ENCODE peak calls at places on chromosomes 3 and 15, in eight cellular contexts. One of them, this sample, is unnamed.

GRCh38 chr3:171585029-171585428 is 124.8 kb upstream of the TNIK start:
- DNase-seq in frontal cortex: no peak
- DNase-seq in ascending aorta: no peak
- DNase-seq in activated naive CD4-positive, alpha-beta T cell treated with anti-CD3 and anti-CD28 coated beads, Interleukin-2, amount 50 U/mL, for 16 hours: no peak
- DNase-seq in lung: no peak
- DNase-seq in HFFc6: no peak
- DNase-seq in NCI-H748 treated with DMSO at 0.1 percent for 48 hours: no peak
- DNase-seq in pons: no peak
- DNase-seq in this sample: no peak

GRCh38 chr3:12286927-12287726 is 1.7 kb upstream of the PPARG start:
- DNase-seq in HFFc6: no peak
- DNase-seq in frontal cortex: no peak
- DNase-seq in NCI-H748 treated with DMSO at 0.1 percent for 48 hours: no peak
- DNase-seq in ascending aorta: peak
- DNase-seq in lung: no peak
- DNase-seq in pons: no peak
- DNase-seq in activated naive CD4-positive, alpha-beta T cell treated with anti-CD3 and anti-CD28 coated beads, Interleukin-2, amount 50 U/mL, for 16 hours: no peak
- DNase-seq in this sample: no peak

GRCh38 chr15:29925227-29926082 is 103.2 kb upstream of the TJP1 start:
- DNase-seq in NCI-H748 treated with DMSO at 0.1 percent for 48 hours: no peak
- DNase-seq in pons: no peak
- DNase-seq in HFFc6: peak
- DNase-seq in activated naive CD4-positive, alpha-beta T cell treated with anti-CD3 and anti-CD28 coated beads, Interleukin-2, amount 50 U/mL, for 16 hours: peak
- DNase-seq in ascending aorta: peak
- DNase-seq in lung: peak
- DNase-seq in frontal cortex: no peak
- DNase-seq in this sample: peak

GRCh38 chr3:125515421-125515820 is 4.6 kb downstream of the SNX4 start:
- DNase-seq in pons: no peak
- DNase-seq in HFFc6: no peak
- DNase-seq in ascending aorta: no peak
- DNase-seq in frontal cortex: no peak
- DNase-seq in activated naive CD4-positive, alpha-beta T cell treated with anti-CD3 and anti-CD28 coated beads, Interleukin-2, amount 50 U/mL, for 16 hours: no peak
- DNase-seq in lung: no peak
- DNase-seq in NCI-H748 treated with DMSO at 0.1 percent for 48 hours: no peak
- DNase-seq in this sample: no peak

GRCh38 chr15:74609938-74610301 is 5.7 kb upstream of the CLK3 start:
- DNase-seq in activated naive CD4-positive, alpha-beta T cell treated with anti-CD3 and anti-CD28 coated beads, Interleukin-2, amount 50 U/mL, for 16 hours: no peak
- DNase-seq in ascending aorta: no peak
- DNase-seq in lung: no peak
- DNase-seq in HFFc6: no peak
- DNase-seq in frontal cortex: no peak
- DNase-seq in pons: no peak
- DNase-seq in NCI-H748 treated with DMSO at 0.1 percent for 48 hours: no peak
- DNase-seq in this sample: no peak

GRCh38 chr15:92574566-92574965 is 81.0 kb downstream of the FAM174B start:
- DNase-seq in HFFc6: no peak
- DNase-seq in frontal cortex: no peak
- DNase-seq in activated naive CD4-positive, alpha-beta T cell treated with anti-CD3 and anti-CD28 coated beads, Interleukin-2, amount 50 U/mL, for 16 hours: no peak
- DNase-seq in ascending aorta: no peak
- DNase-seq in pons: no peak
- DNase-seq in NCI-H748 treated with DMSO at 0.1 percent for 48 hours: no peak
- DNase-seq in lung: no peak
- DNase-seq in this sample: no peak

GRCh38 chr15:78666010-78666409 is 25.0 kb upstream of the CHRNB4 start:
- DNase-seq in pons: no peak
- DNase-seq in frontal cortex: no peak
- DNase-seq in lung: no peak
- DNase-seq in activated naive CD4-positive, alpha-beta T cell treated with anti-CD3 and anti-CD28 coated beads, Interleukin-2, amount 50 U/mL, for 16 hours: no peak
- DNase-seq in HFFc6: no peak
- DNase-seq in ascending aorta: no peak
- DNase-seq in NCI-H748 treated with DMSO at 0.1 percent for 48 hours: no peak
- DNase-seq in this sample: no peak

GRCh38 chr3:41200669-41201021 is 1.3 kb downstream of the CTNNB1 start:
- DNase-seq in frontal cortex: peak
- DNase-seq in pons: peak
- DNase-seq in lung: no peak
- DNase-seq in HFFc6: peak
- DNase-seq in ascending aorta: no peak
- DNase-seq in activated naive CD4-positive, alpha-beta T cell treated with anti-CD3 and anti-CD28 coated beads, Interleukin-2, amount 50 U/mL, for 16 hours: no peak
- DNase-seq in NCI-H748 treated with DMSO at 0.1 percent for 48 hours: no peak
- DNase-seq in this sample: peak

GRCh38 chr15:51338496-51338895 is at the start of gene CYP19A1:
- DNase-seq in ascending aorta: no peak
- DNase-seq in lung: no peak
- DNase-seq in pons: no peak
- DNase-seq in HFFc6: no peak
- DNase-seq in NCI-H748 treated with DMSO at 0.1 percent for 48 hours: no peak
- DNase-seq in activated naive CD4-positive, alpha-beta T cell treated with anti-CD3 and anti-CD28 coated beads, Interleukin-2, amount 50 U/mL, for 16 hours: no peak
- DNase-seq in frontal cortex: no peak
- DNase-seq in this sample: no peak

GRCh38 chr3:189947948-189948723 is 172.6 kb downstream of the P3H2 start:
- DNase-seq in activated naive CD4-positive, alpha-beta T cell treated with anti-CD3 and anti-CD28 coated beads, Interleukin-2, amount 50 U/mL, for 16 hours: no peak
- DNase-seq in pons: no peak
- DNase-seq in frontal cortex: no peak
- DNase-seq in NCI-H748 treated with DMSO at 0.1 percent for 48 hours: peak
- DNase-seq in lung: no peak
- DNase-seq in HFFc6: peak
- DNase-seq in ascending aorta: no peak
- DNase-seq in this sample: no peak

GRCh38 chr3:98917608-98918007 is 16.1 kb upstream of the DCBLD2 start:
- DNase-seq in lung: no peak
- DNase-seq in NCI-H748 treated with DMSO at 0.1 percent for 48 hours: no peak
- DNase-seq in frontal cortex: no peak
- DNase-seq in activated naive CD4-positive, alpha-beta T cell treated with anti-CD3 and anti-CD28 coated beads, Interleukin-2, amount 50 U/mL, for 16 hours: no peak
- DNase-seq in HFFc6: no peak
- DNase-seq in pons: no peak
- DNase-seq in ascending aorta: no peak
- DNase-seq in this sample: no peak

GRCh38 chr3:138063416-138063815 is 52.0 kb downstream of the DZIP1L start:
- DNase-seq in ascending aorta: no peak
- DNase-seq in activated naive CD4-positive, alpha-beta T cell treated with anti-CD3 and anti-CD28 coated beads, Interleukin-2, amount 50 U/mL, for 16 hours: no peak
- DNase-seq in lung: peak
- DNase-seq in pons: no peak
- DNase-seq in HFFc6: no peak
- DNase-seq in NCI-H748 treated with DMSO at 0.1 percent for 48 hours: no peak
- DNase-seq in frontal cortex: no peak
- DNase-seq in this sample: no peak

GRCh38 chr15:90818251-90819210 is 49.9 kb upstream of the FURIN start:
- DNase-seq in NCI-H748 treated with DMSO at 0.1 percent for 48 hours: no peak
- DNase-seq in activated naive CD4-positive, alpha-beta T cell treated with anti-CD3 and anti-CD28 coated beads, Interleukin-2, amount 50 U/mL, for 16 hours: peak
- DNase-seq in frontal cortex: no peak
- DNase-seq in pons: no peak
- DNase-seq in lung: no peak
- DNase-seq in HFFc6: no peak
- DNase-seq in ascending aorta: no peak
- DNase-seq in this sample: no peak

GRCh38 chr15:35014265-35014664 is 26.2 kb upstream of the ZNF770 start:
- DNase-seq in pons: peak
- DNase-seq in frontal cortex: no peak
- DNase-seq in activated naive CD4-positive, alpha-beta T cell treated with anti-CD3 and anti-CD28 coated beads, Interleukin-2, amount 50 U/mL, for 16 hours: no peak
- DNase-seq in ascending aorta: no peak
- DNase-seq in HFFc6: no peak
- DNase-seq in NCI-H748 treated with DMSO at 0.1 percent for 48 hours: no peak
- DNase-seq in lung: no peak
- DNase-seq in this sample: peak

GRCh38 chr3:32325957-32326356 is 65.7 kb upstream of the CMTM7 start:
- DNase-seq in lung: no peak
- DNase-seq in frontal cortex: no peak
- DNase-seq in pons: no peak
- DNase-seq in ascending aorta: no peak
- DNase-seq in HFFc6: no peak
- DNase-seq in activated naive CD4-positive, alpha-beta T cell treated with anti-CD3 and anti-CD28 coated beads, Interleukin-2, amount 50 U/mL, for 16 hours: no peak
- DNase-seq in NCI-H748 treated with DMSO at 0.1 percent for 48 hours: no peak
- DNase-seq in this sample: no peak

GRCh38 chr3:128226794-128227399 is 73.6 kb downstream of the EEFSEC start:
- DNase-seq in pons: peak
- DNase-seq in frontal cortex: no peak
- DNase-seq in ascending aorta: no peak
- DNase-seq in HFFc6: peak
- DNase-seq in lung: no peak
- DNase-seq in activated naive CD4-positive, alpha-beta T cell treated with anti-CD3 and anti-CD28 coated beads, Interleukin-2, amount 50 U/mL, for 16 hours: no peak
- DNase-seq in NCI-H748 treated with DMSO at 0.1 percent for 48 hours: no peak
- DNase-seq in this sample: peak

GRCh38 chr3:143951351-143951971 is 20.2 kb upstream of the DIPK2A start:
- DNase-seq in HFFc6: peak
- DNase-seq in lung: peak
- DNase-seq in pons: peak
- DNase-seq in frontal cortex: no peak
- DNase-seq in NCI-H748 treated with DMSO at 0.1 percent for 48 hours: no peak
- DNase-seq in activated naive CD4-positive, alpha-beta T cell treated with anti-CD3 and anti-CD28 coated beads, Interleukin-2, amount 50 U/mL, for 16 hours: peak
- DNase-seq in ascending aorta: no peak
- DNase-seq in this sample: peak

GRCh38 chr15:99732711-99733267 is 448 bp downstream of the LYSMD4 start:
- DNase-seq in ascending aorta: peak
- DNase-seq in frontal cortex: no peak
- DNase-seq in NCI-H748 treated with DMSO at 0.1 percent for 48 hours: no peak
- DNase-seq in lung: no peak
- DNase-seq in HFFc6: no peak
- DNase-seq in pons: no peak
- DNase-seq in activated naive CD4-positive, alpha-beta T cell treated with anti-CD3 and anti-CD28 coated beads, Interleukin-2, amount 50 U/mL, for 16 hours: peak
- DNase-seq in this sample: no peak

GRCh38 chr3:100033184-100033583 is 81.1 kb downstream of the FILIP1L start:
- DNase-seq in ascending aorta: no peak
- DNase-seq in pons: no peak
- DNase-seq in frontal cortex: no peak
- DNase-seq in activated naive CD4-positive, alpha-beta T cell treated with anti-CD3 and anti-CD28 coated beads, Interleukin-2, amount 50 U/mL, for 16 hours: no peak
- DNase-seq in lung: no peak
- DNase-seq in HFFc6: peak
- DNase-seq in NCI-H748 treated with DMSO at 0.1 percent for 48 hours: no peak
- DNase-seq in this sample: no peak

GRCh38 chr3:5010706-5011554 is 31.7 kb downstream of the BHLHE40 start:
- DNase-seq in frontal cortex: no peak
- DNase-seq in ascending aorta: no peak
- DNase-seq in NCI-H748 treated with DMSO at 0.1 percent for 48 hours: no peak
- DNase-seq in pons: no peak
- DNase-seq in lung: no peak
- DNase-seq in activated naive CD4-positive, alpha-beta T cell treated with anti-CD3 and anti-CD28 coated beads, Interleukin-2, amount 50 U/mL, for 16 hours: no peak
- DNase-seq in HFFc6: no peak
- DNase-seq in this sample: no peak

GRCh38 chr3:58568572-58569286 is 8.5 kb downstream of the FAM107A start:
- DNase-seq in frontal cortex: no peak
- DNase-seq in HFFc6: peak
- DNase-seq in ascending aorta: peak
- DNase-seq in NCI-H748 treated with DMSO at 0.1 percent for 48 hours: peak
- DNase-seq in activated naive CD4-positive, alpha-beta T cell treated with anti-CD3 and anti-CD28 coated beads, Interleukin-2, amount 50 U/mL, for 16 hours: peak
- DNase-seq in pons: peak
- DNase-seq in lung: peak
- DNase-seq in this sample: peak

GRCh38 chr3:115470254-115470653 is 153.1 kb upstream of the GAP43 start:
- DNase-seq in frontal cortex: no peak
- DNase-seq in lung: no peak
- DNase-seq in pons: no peak
- DNase-seq in activated naive CD4-positive, alpha-beta T cell treated with anti-CD3 and anti-CD28 coated beads, Interleukin-2, amount 50 U/mL, for 16 hours: no peak
- DNase-seq in NCI-H748 treated with DMSO at 0.1 percent for 48 hours: peak
- DNase-seq in HFFc6: no peak
- DNase-seq in ascending aorta: no peak
- DNase-seq in this sample: no peak

GRCh38 chr15:63338170-63338569 is 43.5 kb downstream of the CA12 start:
- DNase-seq in pons: no peak
- DNase-seq in ascending aorta: no peak
- DNase-seq in lung: no peak
- DNase-seq in frontal cortex: no peak
- DNase-seq in NCI-H748 treated with DMSO at 0.1 percent for 48 hours: no peak
- DNase-seq in HFFc6: peak
- DNase-seq in activated naive CD4-positive, alpha-beta T cell treated with anti-CD3 and anti-CD28 coated beads, Interleukin-2, amount 50 U/mL, for 16 hours: no peak
- DNase-seq in this sample: no peak

GRCh38 chr3:15390460-15390859 is 36.9 kb downstream of the METTL6 start:
- DNase-seq in lung: no peak
- DNase-seq in frontal cortex: no peak
- DNase-seq in pons: no peak
- DNase-seq in HFFc6: no peak
- DNase-seq in ascending aorta: no peak
- DNase-seq in activated naive CD4-positive, alpha-beta T cell treated with anti-CD3 and anti-CD28 coated beads, Interleukin-2, amount 50 U/mL, for 16 hours: no peak
- DNase-seq in NCI-H748 treated with DMSO at 0.1 percent for 48 hours: no peak
- DNase-seq in this sample: no peak

GRCh38 chr15:85589873-85590272 is 204.9 kb downstream of the KLHL25 start:
- DNase-seq in lung: no peak
- DNase-seq in frontal cortex: no peak
- DNase-seq in pons: no peak
- DNase-seq in activated naive CD4-positive, alpha-beta T cell treated with anti-CD3 and anti-CD28 coated beads, Interleukin-2, amount 50 U/mL, for 16 hours: no peak
- DNase-seq in ascending aorta: no peak
- DNase-seq in HFFc6: peak
- DNase-seq in NCI-H748 treated with DMSO at 0.1 percent for 48 hours: no peak
- DNase-seq in this sample: no peak

GRCh38 chr3:186361246-186361611 is 805 bp downstream of the DGKG start:
- DNase-seq in activated naive CD4-positive, alpha-beta T cell treated with anti-CD3 and anti-CD28 coated beads, Interleukin-2, amount 50 U/mL, for 16 hours: no peak
- DNase-seq in NCI-H748 treated with DMSO at 0.1 percent for 48 hours: no peak
- DNase-seq in pons: no peak
- DNase-seq in frontal cortex: peak
- DNase-seq in ascending aorta: no peak
- DNase-seq in lung: no peak
- DNase-seq in HFFc6: no peak
- DNase-seq in this sample: no peak

GRCh38 chr3:123325766-123326256 is 123.1 kb downstream of the ADCY5 start:
- DNase-seq in activated naive CD4-positive, alpha-beta T cell treated with anti-CD3 and anti-CD28 coated beads, Interleukin-2, amount 50 U/mL, for 16 hours: no peak
- DNase-seq in pons: no peak
- DNase-seq in frontal cortex: no peak
- DNase-seq in ascending aorta: no peak
- DNase-seq in HFFc6: no peak
- DNase-seq in lung: no peak
- DNase-seq in NCI-H748 treated with DMSO at 0.1 percent for 48 hours: no peak
- DNase-seq in this sample: no peak

GRCh38 chr3:42518800-42519567 is 16.5 kb downstream of the VIPR1 start:
- DNase-seq in ascending aorta: no peak
- DNase-seq in HFFc6: no peak
- DNase-seq in lung: no peak
- DNase-seq in activated naive CD4-positive, alpha-beta T cell treated with anti-CD3 and anti-CD28 coated beads, Interleukin-2, amount 50 U/mL, for 16 hours: no peak
- DNase-seq in frontal cortex: no peak
- DNase-seq in pons: no peak
- DNase-seq in NCI-H748 treated with DMSO at 0.1 percent for 48 hours: no peak
- DNase-seq in this sample: no peak

GRCh38 chr3:179268400-179269051 is 17.6 kb upstream of the KCNMB3 start:
- DNase-seq in frontal cortex: no peak
- DNase-seq in activated naive CD4-positive, alpha-beta T cell treated with anti-CD3 and anti-CD28 coated beads, Interleukin-2, amount 50 U/mL, for 16 hours: no peak
- DNase-seq in pons: no peak
- DNase-seq in lung: no peak
- DNase-seq in ascending aorta: no peak
- DNase-seq in HFFc6: no peak
- DNase-seq in NCI-H748 treated with DMSO at 0.1 percent for 48 hours: no peak
- DNase-seq in this sample: no peak

GRCh38 chr3:36166477-36166876 is 213.8 kb upstream of the STAC start:
- DNase-seq in HFFc6: no peak
- DNase-seq in NCI-H748 treated with DMSO at 0.1 percent for 48 hours: no peak
- DNase-seq in frontal cortex: no peak
- DNase-seq in lung: no peak
- DNase-seq in pons: no peak
- DNase-seq in ascending aorta: no peak
- DNase-seq in activated naive CD4-positive, alpha-beta T cell treated with anti-CD3 and anti-CD28 coated beads, Interleukin-2, amount 50 U/mL, for 16 hours: no peak
- DNase-seq in this sample: peak

GRCh38 chr15:75098371-75098770 is 75.0 kb downstream of the PPCDC start:
- DNase-seq in frontal cortex: no peak
- DNase-seq in HFFc6: no peak
- DNase-seq in activated naive CD4-positive, alpha-beta T cell treated with anti-CD3 and anti-CD28 coated beads, Interleukin-2, amount 50 U/mL, for 16 hours: no peak
- DNase-seq in ascending aorta: no peak
- DNase-seq in NCI-H748 treated with DMSO at 0.1 percent for 48 hours: no peak
- DNase-seq in pons: no peak
- DNase-seq in lung: no peak
- DNase-seq in this sample: no peak

GRCh38 chr3:156259896-156260788 is 139.8 kb downstream of the KCNAB1 start:
- DNase-seq in lung: no peak
- DNase-seq in frontal cortex: no peak
- DNase-seq in pons: no peak
- DNase-seq in NCI-H748 treated with DMSO at 0.1 percent for 48 hours: no peak
- DNase-seq in activated naive CD4-positive, alpha-beta T cell treated with anti-CD3 and anti-CD28 coated beads, Interleukin-2, amount 50 U/mL, for 16 hours: no peak
- DNase-seq in ascending aorta: no peak
- DNase-seq in HFFc6: no peak
- DNase-seq in this sample: no peak

GRCh38 chr3:142929109-142929508 is 34.4 kb downstream of the PAQR9 start:
- DNase-seq in NCI-H748 treated with DMSO at 0.1 percent for 48 hours: peak
- DNase-seq in lung: no peak
- DNase-seq in ascending aorta: no peak
- DNase-seq in pons: no peak
- DNase-seq in HFFc6: peak
- DNase-seq in activated naive CD4-positive, alpha-beta T cell treated with anti-CD3 and anti-CD28 coated beads, Interleukin-2, amount 50 U/mL, for 16 hours: peak
- DNase-seq in frontal cortex: no peak
- DNase-seq in this sample: peak